ENCODE peak calls at places on chromosomes 1 and 21, in four cellular contexts. W is cardiac muscle cell, L is colonic mucosa, A is RWPE2. F is an unnamed sample. For H3K4me1, the result is how much of the 10 kb centered on the place peaks cover.

GRCh38 chr21:44987886-44988606 is 48.2 kb downstream of the SLX9 start:
- DNase-seq in W (no peak), L (no peak), A (peak), F (peak)

GRCh38 chr21:30719401-30719800 is 824 bp upstream of the KRTAP21-3 start:
- DNase-seq in W (no peak), L (no peak), A (no peak), F (no peak)

GRCh38 chr21:42956824-42957632 is 17.3 kb upstream of the PKNOX1 start:
- DNase-seq in W (no peak), L (no peak), A (no peak), F (no peak)

GRCh38 chr1:175824079-175824478 is 80.7 kb upstream of the TNR start:
- DNase-seq in W (peak), L (no peak), A (no peak), F (no peak)

GRCh38 chr1:215160351-215160750 is 77.8 kb downstream of the KCNK2 start:
- DNase-seq in W (no peak), L (no peak), A (no peak), F (no peak)

GRCh38 chr1:201954263-201955008 is 867 bp upstream of the TIMM17A start:
- DNase-seq in W (no peak), L (no peak), A (no peak), F (no peak)

GRCh38 chr1:78619446-78619802 is 824 bp upstream of the IFI44L start:
- DNase-seq in W (no peak), L (no peak), A (no peak), F (no peak)

GRCh38 chr1:177163844-177164379 is 600 bp downstream of the ASTN1 start:
- DNase-seq in W (no peak), L (no peak), A (no peak), F (no peak)

GRCh38 chr1:39269791-39270342 is 65.4 kb downstream of the MACF1 start:
- DNase-seq in W (no peak), L (no peak), A (no peak), F (no peak)

GRCh38 chr21:33931799-33932390 is 16.3 kb upstream of the ATP5PO start:
- DNase-seq in W (no peak), L (no peak), A (no peak), F (no peak)

GRCh38 chr1:46246548-46247432 is 773 bp upstream of the RAD54L start:
- DNase-seq in W (no peak), L (peak), A (peak), F (no peak)

GRCh38 chr1:206468571-206468970 is 1.7 kb upstream of the IKBKE start:
- DNase-seq in W (no peak), L (no peak), A (no peak), F (no peak)

GRCh38 chr1:10107985-10108663 is 75.4 kb downstream of the UBE4B start:
- DNase-seq in W (peak), L (no peak), A (no peak), F (no peak)

GRCh38 chr1:228735871-228736586 is 750 bp downstream of the RHOU start:
- DNase-seq in W (peak), L (peak), A (no peak), F (peak)

GRCh38 chr1:72009756-72010441 is 272.4 kb downstream of the NEGR1 start:
- DNase-seq in W (peak), L (no peak), A (no peak), F (no peak)

GRCh38 chr1:25543425-25544242 is at the start of gene LDLRAP1:
- DNase-seq in W (peak), L (peak), A (peak), F (peak)

GRCh38 chr1:173355281-173356031 is 121.7 kb upstream of the PRDX6 start:
- DNase-seq in W (no peak), L (no peak), A (no peak), F (no peak)

GRCh38 chr1:204506969-204507316 is 9.3 kb upstream of the MDM4 start:
- DNase-seq in W (peak), L (peak), A (no peak), F (peak)

GRCh38 chr1:25216123-25216522 is 16.2 kb downstream of the SYF2 start:
- DNase-seq in W (no peak), L (no peak), A (no peak), F (no peak)

GRCh38 chr1:103265551-103265950 is 157.2 kb upstream of the COL11A1 start:
- DNase-seq in W (peak), L (no peak), A (no peak), F (no peak)

GRCh38 chr21:45514311-45515021 is 27.8 kb downstream of the SLC19A1 start:
- DNase-seq in W (no peak), L (no peak), A (peak), F (peak)

DNA sequence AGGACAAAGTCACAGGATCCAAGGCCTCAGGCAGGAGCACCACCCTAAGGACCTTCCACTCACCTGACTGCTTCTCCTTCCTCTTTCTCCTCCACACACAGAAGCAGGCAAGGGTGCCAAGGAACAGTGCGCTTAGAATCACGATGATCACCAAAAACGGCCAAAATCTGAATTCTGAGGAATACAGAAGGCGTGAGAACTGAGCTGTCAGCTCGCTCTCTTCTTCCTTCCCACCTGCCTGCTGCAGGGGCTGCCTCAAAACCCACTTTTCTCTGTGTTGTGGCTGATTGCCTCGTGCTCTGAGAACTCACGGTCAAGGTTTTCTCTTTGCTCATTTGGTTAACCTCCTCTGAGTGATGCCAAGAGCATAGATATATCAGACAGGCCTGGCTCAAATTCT is 23.8 kb downstream of the CD244 start:
- DNase-seq in W (no peak), L (no peak), A (no peak), F (no peak)
- H3K4me1 ChIP-seq in W (under half), L (under half), A (under half), F (under half)

DNA sequence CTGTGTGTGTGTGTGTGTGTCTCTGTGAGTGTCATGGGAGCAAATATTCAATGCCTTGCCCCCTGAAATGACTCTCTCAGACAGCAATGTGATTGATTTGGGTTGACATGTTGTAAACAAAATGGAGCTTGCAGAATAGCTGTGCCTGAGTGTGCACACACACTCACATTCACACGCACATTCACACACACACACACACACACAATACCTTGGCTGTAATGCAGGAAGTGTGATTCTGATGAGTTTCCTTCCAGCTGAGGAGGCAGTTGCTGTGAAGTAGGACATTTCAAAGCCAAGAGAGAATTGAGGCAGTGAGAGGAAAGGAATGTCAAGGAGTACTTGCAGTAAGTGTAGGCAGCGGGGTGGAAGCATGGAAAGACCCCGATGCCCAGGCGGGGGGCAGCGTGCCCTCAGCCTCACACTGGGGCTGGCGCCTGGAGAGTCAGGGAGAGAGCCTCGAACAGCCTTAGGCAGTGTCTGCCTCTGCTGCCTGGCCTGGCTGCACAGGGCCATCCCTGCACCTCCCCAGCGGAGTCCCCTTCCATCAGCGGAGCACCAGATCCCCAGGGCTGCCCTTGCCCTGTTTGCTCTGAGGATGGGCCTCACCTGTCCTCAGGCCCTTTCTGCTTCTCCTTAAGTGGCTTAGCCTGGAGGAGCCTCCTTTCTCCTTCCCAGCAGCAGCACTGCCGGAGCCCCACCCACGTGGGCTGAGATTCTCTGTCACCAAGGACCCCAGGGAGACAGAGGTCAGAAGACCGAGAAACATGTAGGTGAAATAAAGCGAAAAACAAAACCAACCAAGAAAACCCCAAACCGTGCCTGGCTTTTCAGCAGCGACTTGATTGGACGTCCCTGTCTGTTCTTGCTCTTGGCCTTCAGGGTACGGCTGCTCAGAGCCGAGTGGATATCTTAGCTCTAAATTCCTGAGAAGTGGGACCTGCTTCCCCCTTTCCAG is 9.2 kb downstream of the VASH2 start:
- DNase-seq in W (no peak), L (no peak), A (no peak), F (no peak)
- H3K4me3 ChIP-seq in W (no peak), L (no peak), A (no peak), F (no peak)

DNA sequence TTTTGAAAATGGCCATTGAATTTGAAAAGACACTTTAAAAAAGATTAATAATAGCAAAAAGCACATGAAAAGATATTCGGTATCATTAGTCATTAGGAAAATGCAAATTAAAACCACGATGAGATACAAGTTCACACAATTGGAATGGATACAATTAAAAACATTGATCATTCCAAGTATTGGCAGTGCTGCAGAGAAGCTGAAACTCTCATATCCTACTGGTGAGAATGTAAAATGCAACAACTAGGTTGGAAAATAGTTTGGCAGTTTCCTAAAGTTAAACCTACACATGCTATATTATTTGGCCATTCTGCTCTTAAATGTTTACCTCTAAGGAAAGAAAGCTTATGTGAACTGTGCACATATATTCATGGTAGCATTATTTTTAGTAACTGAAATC is 838.7 kb upstream of the PRMT6 start:
- DNase-seq in W (no peak), L (no peak), A (no peak), F (no peak)
- TF ChIP-seq CTCF in W (no peak), L (no peak), A (no peak), F (peak)

GRCh38 chr1:8663915-8664331 is 153.5 kb downstream of the RERE start:
- DNase-seq in W (no peak), L (no peak), A (no peak), F (peak)
- H3K4me1 ChIP-seq in W (half or more), L (under half), A (under half), F (under half)

F was measured in BE2C.